ENCODE peak calls at places on chromosome 1, in five cellular contexts. X is PC-9, G is lower leg skin, R is fibroblast of lung, S is IMR-90. M is an unnamed sample.

GRCh38 chr1:67540733-67541125 is 110.5 kb upstream of the SERBP1 start:
- DNase-seq in S (peak), G (no peak), X (no peak), R (peak), M (no peak)

GRCh38 chr1:27658951-27659496 is 13.0 kb downstream of the IFI6 start:
- DNase-seq in G (no peak), S (peak), X (peak), R (peak), M (peak)

GRCh38 chr1:211648980-211649934 is 26.2 kb downstream of the NEK2 start:
- DNase-seq in S (peak), R (no peak), X (peak), G (no peak), M (peak)

GRCh38 chr1:100566300-100566699 is 28.4 kb downstream of the GPR88 start:
- DNase-seq in R (no peak), G (no peak), S (no peak), X (no peak), M (no peak)

GRCh38 chr1:21175670-21176581 is 771 bp downstream of the EIF4G3 start:
- DNase-seq in X (peak), S (no peak), R (no peak), G (no peak), M (no peak)

GRCh38 chr1:95021794-95022193 is 51.0 kb downstream of the ALG14 start:
- DNase-seq in X (no peak), R (peak), S (peak), G (no peak), M (peak)

GRCh38 chr1:44347280-44347679 is 7.8 kb downstream of the ERI3 start:
- DNase-seq in S (no peak), X (no peak), G (no peak), R (peak), M (peak)

GRCh38 chr1:167934407-167935251 is 1.9 kb upstream of the DCAF6 start:
- DNase-seq in X (no peak), S (peak), R (peak), G (no peak), M (peak)

GRCh38 chr1:74245168-74245753 is 10.1 kb downstream of the TNNI3K start:
- DNase-seq in X (no peak), R (no peak), G (no peak), S (no peak), M (no peak)

GRCh38 chr1:17250601-17251000 is 1.7 kb downstream of the PADI3 start:
- DNase-seq in S (no peak), X (peak), G (no peak), R (no peak), M (no peak)

GRCh38 chr1:174166530-174167328 is 7.4 kb downstream of the RABGAP1L start:
- DNase-seq in G (no peak), S (no peak), R (no peak), X (no peak), M (no peak)

GRCh38 chr1:62433861-62434611 is 2.8 kb upstream of the USP1 start:
- DNase-seq in X (no peak), S (no peak), R (no peak), G (no peak), M (peak)

GRCh38 chr1:221188531-221188930 is 309.3 kb downstream of the HLX start:
- DNase-seq in R (no peak), S (no peak), G (no peak), X (no peak), M (peak)

GRCh38 chr1:179298952-179299351 is 5.4 kb downstream of the SOAT1 start:
- DNase-seq in G (no peak), X (no peak), R (no peak), S (no peak), M (no peak)

GRCh38 chr1:12060500-12060899 is 2.6 kb upstream of the TNFRSF8 start:
- DNase-seq in S (no peak), R (no peak), X (no peak), G (no peak), M (no peak)

GRCh38 chr1:12059226-12059625 is 3.9 kb upstream of the TNFRSF8 start:
- DNase-seq in G (no peak), X (no peak), S (no peak), R (no peak), M (no peak)

GRCh38 chr1:12057940-12058687 is 5.0 kb upstream of the TNFRSF8 start:
- DNase-seq in G (no peak), S (no peak), X (no peak), R (no peak), M (no peak)

GRCh38 chr1:12057382-12057781 is 5.7 kb upstream of the TNFRSF8 start:
- DNase-seq in G (no peak), S (peak), X (no peak), R (no peak), M (no peak)

DNA sequence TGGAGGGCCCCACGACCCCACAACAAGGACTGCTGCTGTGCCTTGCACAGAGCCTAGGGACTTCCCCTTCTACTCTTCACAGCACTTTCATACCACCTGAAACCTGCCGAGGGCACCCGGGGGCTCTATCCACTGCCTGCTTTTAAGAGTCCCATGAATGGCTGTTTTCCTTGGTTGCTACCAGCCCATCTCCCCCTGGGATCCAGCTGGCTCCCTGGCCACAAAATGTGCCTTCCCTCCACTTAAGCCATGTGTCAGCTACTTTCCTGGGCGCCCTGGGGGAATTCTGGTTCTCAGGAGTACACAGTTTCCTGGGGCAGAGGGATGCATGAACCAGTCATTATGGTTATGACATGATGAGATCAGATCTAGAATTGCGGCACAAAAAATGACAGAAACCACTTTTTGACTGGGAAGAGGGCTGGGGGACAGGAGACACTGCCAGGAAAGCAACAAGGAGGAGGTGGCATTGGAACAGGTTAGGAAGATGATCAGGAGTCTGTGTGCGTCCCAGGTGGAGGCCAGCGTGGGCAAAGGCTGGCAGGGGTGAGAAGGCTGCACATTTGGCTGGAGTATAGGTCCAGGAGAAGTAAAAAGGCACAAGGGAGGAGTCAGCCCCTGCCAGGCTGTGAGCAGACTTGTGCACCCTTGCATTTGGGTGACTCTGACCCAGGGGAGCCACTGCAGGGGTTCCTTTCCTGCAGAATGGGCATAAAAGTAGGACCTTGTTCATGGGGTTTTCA is 3.2 kb upstream of the TNFRSF8 start:
- DNase-seq in X (no peak), G (no peak), S (no peak), R (no peak), M (no peak)
- TF ChIP-seq CTCF in X (no peak), G (no peak), S (no peak), R (no peak), M (no peak)

GRCh38 chr1:181113061-181113695 is 24.7 kb downstream of the IER5 start:
- DNase-seq in S (peak), G (no peak), R (peak), X (peak), M (peak)
- H3K4me3 ChIP-seq in S (no peak), G (no peak), R (no peak), X (peak), M (no peak)

GRCh38 chr1:150579110-150579954 is at the start of gene MCL1:
- DNase-seq in G (peak), X (peak), S (peak), R (peak), M (peak)
- TF ChIP-seq CTCF in G (no peak), X (no peak), S (peak), R (no peak), M (no peak)

GRCh38 chr1:207313131-207313530 is 8.3 kb upstream of the CD55 start:
- DNase-seq in S (no peak), R (no peak), G (no peak), X (no peak), M (no peak)

GRCh38 chr1:207312604-207312920 is 8.9 kb upstream of the CD55 start:
- DNase-seq in R (no peak), S (no peak), G (no peak), X (no peak), M (peak)

GRCh38 chr1:207309775-207310273 is 11.7 kb upstream of the CD55 start:
- DNase-seq in R (peak), X (peak), S (peak), G (no peak), M (peak)

GRCh38 chr1:207314836-207315235 is 6.6 kb upstream of the CD55 start:
- DNase-seq in R (no peak), X (no peak), G (no peak), S (peak), M (no peak)

GRCh38 chr1:207311888-207312603 is 9.4 kb upstream of the CD55 start:
- DNase-seq in S (no peak), X (no peak), G (no peak), R (no peak), M (no peak)
- H3K4me3 ChIP-seq in S (no peak), X (no peak), G (no peak), R (no peak), M (no peak)

DNA sequence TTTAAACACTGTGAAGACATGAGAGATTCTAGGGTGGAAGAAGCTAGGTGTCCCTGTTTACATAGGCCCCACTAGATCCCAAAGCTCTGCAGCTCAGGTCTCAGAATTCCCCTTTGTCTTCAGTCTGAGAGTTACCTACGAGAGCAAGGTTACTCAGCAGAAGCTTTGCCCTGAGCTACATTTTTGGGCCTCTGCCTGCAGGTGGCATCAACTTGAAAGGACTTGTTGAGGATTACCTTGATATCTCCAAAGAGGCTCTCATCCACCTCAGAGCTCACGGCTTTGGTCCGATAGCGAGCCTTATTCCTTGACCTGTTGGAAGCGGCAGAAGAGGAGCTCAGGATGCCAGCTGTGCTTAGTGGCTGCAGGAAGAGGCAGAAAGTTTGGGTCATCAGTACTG is 7.0 kb downstream of the CFAP45 start:
- DNase-seq in X (no peak), R (no peak), S (no peak), G (no peak), M (no peak)
- TF ChIP-seq CTCF in X (peak), R (no peak), S (no peak), G (no peak), M (no peak)

GRCh38 chr1:38418195-38419030 is 371.8 kb upstream of the POU3F1 start:
- DNase-seq in G (no peak), S (no peak), X (no peak), R (peak), M (no peak)
- H3K4me3 ChIP-seq in G (no peak), S (no peak), X (no peak), R (no peak), M (no peak)

GRCh38 chr1:66354311-66354922 is 179.5 kb upstream of the SGIP1 start:
- DNase-seq in R (peak), G (no peak), X (peak), S (peak), M (peak)
- TF ChIP-seq CTCF in R (no peak), G (no peak), X (no peak), S (no peak), M (peak)

DNA sequence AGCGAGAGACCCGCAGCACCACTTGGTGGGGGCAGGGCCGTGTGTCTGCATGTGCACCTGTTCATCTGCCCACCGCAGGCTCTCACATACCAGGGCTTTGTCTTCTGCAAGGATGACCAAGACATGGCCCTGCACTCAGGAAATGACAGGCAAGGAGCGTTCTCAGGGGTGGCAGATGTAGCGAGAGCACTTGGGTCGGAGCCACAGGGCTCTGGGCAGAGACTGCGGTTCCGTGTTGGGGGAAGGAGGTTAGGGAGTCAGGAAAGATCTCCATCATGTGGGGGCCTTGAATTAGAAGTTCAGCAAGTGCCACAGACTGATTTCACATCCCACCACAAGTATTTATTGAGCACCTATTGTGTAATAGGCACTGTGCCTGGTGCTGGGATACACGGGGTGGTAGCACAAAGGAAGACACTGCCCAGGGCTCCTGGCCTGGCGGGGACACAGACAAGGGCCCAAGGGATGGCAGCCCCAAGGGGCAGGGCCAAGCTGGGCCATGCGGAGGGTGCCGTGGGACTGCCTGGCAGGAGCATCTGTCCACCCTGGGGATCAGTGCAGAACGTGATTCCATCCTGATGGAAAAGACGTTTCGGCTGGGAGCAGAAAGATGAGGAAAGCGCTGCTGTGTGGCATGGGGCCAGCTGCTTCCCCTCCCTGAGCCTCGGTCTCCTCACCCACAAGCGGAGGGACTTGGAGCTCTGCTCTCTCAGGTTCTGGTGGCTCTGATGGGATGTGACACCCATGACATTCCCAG is 11.4 kb upstream of the SPSB1 start:
- DNase-seq in X (no peak), S (no peak), G (no peak), R (peak), M (peak)
- H3K4me3 ChIP-seq in X (no peak), S (no peak), G (no peak), R (no peak), M (no peak)

GRCh38 chr1:46611691-46612221 is 4.9 kb downstream of the MOB3C start:
- DNase-seq in S (no peak), G (no peak), X (peak), R (peak), M (no peak)
- TF ChIP-seq CTCF in S (no peak), G (no peak), X (no peak), R (no peak), M (no peak)

GRCh38 chr1:54926955-54927354 is 40.0 kb upstream of the DHCR24 start:
- DNase-seq in G (no peak), S (peak), R (no peak), X (no peak), M (no peak)
- H3K4me3 ChIP-seq in G (no peak), S (no peak), R (no peak), X (no peak), M (no peak)

M was measured in fibroblast of the aortic adventitia.